ENCODE peak calls at places on chromosomes 4 and X, in four cellular contexts. K, L, S and O are unnamed samples.

GRCh38 chr4:104025251-104025650 is 305.5 kb upstream of the TACR3 start:
- DNase-seq in K (no peak), L (no peak), S (no peak), O (no peak)

GRCh38 chr4:156280726-156281125 is 327.1 kb upstream of the CTSO start:
- DNase-seq in K (no peak), L (no peak), S (no peak), O (no peak)

GRCh38 chr4:8756816-8757215 is 114.8 kb downstream of the HMX1 start:
- DNase-seq in K (no peak), L (no peak), S (no peak), O (no peak)

GRCh38 chr4:168540086-168540864 is 43.4 kb downstream of the PALLD start:
- DNase-seq in K (no peak), L (no peak), S (peak), O (peak)

GRCh38 chrX:75151828-75152592 is 4.1 kb downstream of the ABCB7 start:
- DNase-seq in K (no peak), L (no peak), S (no peak), O (no peak)

GRCh38 chr4:2259036-2259540 is 2.8 kb downstream of the MXD4 start:
- DNase-seq in K (no peak), L (no peak), S (no peak), O (no peak)

GRCh38 chr4:154491731-154492249 is at the start of gene DCHS2:
- DNase-seq in K (peak), L (peak), S (no peak), O (no peak)

GRCh38 chr4:142645478-142646108 is 200.5 kb downstream of the INPP4B start:
- DNase-seq in K (no peak), L (no peak), S (no peak), O (no peak)

GRCh38 chr4:51842167-51842553 is 793 bp upstream of the DCUN1D4 start:
- DNase-seq in K (no peak), L (no peak), S (no peak), O (peak)

GRCh38 chr4:103915224-103915869 is 195.6 kb upstream of the TACR3 start:
- DNase-seq in K (no peak), L (no peak), S (peak), O (no peak)

GRCh38 chrX:103304705-103305104 is 6.1 kb downstream of the BEX2 start:
- DNase-seq in K (no peak), L (no peak), S (no peak), O (no peak)

GRCh38 chr4:65819192-65819591 is 148.9 kb upstream of the EPHA5 start:
- DNase-seq in K (no peak), L (no peak), S (no peak), O (no peak)

GRCh38 chrX:46573331-46573895 is at the start of gene CHST7:
- DNase-seq in K (peak), L (peak), S (peak), O (peak)

GRCh38 chr4:185838514-185839203 is 26.7 kb upstream of the SORBS2 start:
- DNase-seq in K (no peak), L (no peak), S (no peak), O (peak)

GRCh38 chrX:124117325-124117724 is 155.8 kb downstream of the STAG2 start:
- DNase-seq in K (no peak), L (no peak), S (no peak), O (no peak)

DNA sequence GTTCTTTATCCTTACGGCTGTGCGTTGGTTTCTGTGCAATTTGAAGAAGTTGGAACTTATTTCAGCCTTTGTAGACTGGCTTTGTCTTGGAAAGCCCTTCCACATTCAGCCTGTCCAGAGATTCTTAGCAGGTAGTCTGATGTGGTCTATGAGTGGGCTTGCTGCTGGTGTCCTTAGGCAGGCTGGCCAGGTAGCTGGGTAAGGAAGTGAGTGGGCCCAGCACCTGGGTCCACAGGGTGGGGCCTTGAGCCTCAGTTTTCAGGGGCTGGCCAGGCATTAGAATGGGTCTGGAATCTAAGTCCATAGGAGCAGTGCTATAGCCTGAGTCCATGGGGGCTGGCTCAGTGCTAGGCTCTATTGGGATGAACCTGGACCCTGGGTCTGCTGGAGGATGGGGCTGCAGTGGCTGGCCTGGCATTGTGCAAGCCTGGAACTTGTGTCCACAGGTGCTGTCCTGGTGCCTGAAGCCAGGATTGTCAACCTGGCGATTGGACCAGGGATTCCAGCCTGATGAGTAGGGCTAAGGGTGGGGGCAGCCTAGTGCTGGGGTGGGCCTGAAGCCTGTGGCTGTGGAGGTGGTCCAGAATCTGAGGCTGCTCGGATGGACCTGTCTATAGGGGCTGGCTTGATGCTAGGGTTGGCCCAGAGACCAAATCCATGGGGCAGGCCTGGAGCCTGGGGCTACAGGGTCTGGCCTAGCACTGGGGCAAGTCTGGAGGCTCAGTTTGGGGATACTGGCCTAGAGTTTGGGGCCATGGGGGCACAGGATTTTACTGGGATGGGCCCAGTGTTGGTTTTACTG is 152.5 kb downstream of the STAG2 start:
- DNase-seq in K (peak), L (no peak), S (no peak), O (no peak)
- H2AK5ac ChIP-seq in K (no peak), L (no peak), S (no peak), O (no peak)

GRCh38 chrX:73562986-73563739 is at the start of gene CHIC1:
- DNase-seq in K (peak), L (peak), S (peak), O (peak)
- H2AK5ac ChIP-seq in K (no peak), L (no peak), S (no peak), O (peak)

GRCh38 chr4:499563-499962 is 553 bp downstream of the PIGG start:
- DNase-seq in K (no peak), L (no peak), S (peak), O (no peak)
- H2AK5ac ChIP-seq in K (no peak), L (no peak), S (peak), O (peak)

DNA sequence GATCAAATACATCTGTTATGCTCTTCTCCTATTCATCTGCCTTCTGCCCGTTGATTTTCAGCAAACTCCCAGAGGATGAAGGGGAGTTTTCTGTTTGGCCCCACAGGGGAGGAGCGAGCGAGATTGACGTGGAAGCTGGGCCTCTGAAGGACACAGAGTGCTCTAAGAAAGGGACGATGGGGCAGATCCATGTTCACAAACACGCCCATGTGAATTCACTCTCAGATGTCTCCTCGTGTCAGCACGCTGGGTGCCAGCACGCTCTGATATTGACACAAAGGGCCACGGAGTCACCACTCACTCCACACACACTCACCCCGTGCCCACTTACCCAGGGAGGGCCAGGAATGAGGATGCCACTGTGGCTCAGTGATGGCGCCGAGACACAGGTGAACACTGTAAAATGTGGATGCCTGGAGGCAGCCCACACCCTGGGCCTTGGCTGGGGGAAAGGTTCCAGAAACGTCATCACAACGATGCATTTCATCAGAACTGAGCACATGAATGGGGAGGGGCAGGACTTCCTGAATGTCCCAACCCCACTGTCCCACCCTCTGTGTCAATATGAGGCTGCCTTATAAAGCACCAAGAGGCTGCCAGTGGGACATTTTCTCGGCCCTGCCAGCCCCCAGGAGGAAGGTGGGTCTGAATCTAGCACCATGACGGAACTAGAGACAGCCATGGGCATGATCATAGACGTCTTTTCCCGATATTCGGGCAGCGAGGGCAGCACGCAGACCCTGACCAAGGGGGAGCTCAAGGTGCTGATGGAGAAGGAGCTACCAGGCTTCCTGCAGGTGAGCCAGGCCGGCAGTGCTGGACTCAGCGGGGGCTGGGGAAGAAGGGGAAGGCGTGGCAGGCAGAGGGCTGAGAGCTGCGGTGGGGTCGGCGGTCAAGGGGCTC is at the start of gene S100P:
- DNase-seq in K (no peak), L (no peak), S (no peak), O (no peak)
- H2AK5ac ChIP-seq in K (no peak), L (peak), S (no peak), O (peak)

GRCh38 chr4:38314663-38315062 is 349.3 kb upstream of the KLF3 start:
- DNase-seq in K (no peak), L (no peak), S (no peak), O (no peak)

GRCh38 chr4:38316045-38316444 is 348.0 kb upstream of the KLF3 start:
- DNase-seq in K (no peak), L (no peak), S (no peak), O (no peak)

GRCh38 chr4:38317238-38317637 is 346.8 kb upstream of the KLF3 start:
- DNase-seq in K (no peak), L (no peak), S (no peak), O (no peak)

GRCh38 chr4:38313999-38314561 is 349.9 kb upstream of the KLF3 start:
- DNase-seq in K (no peak), L (no peak), S (no peak), O (peak)

GRCh38 chr4:38315296-38315695 is 348.7 kb upstream of the KLF3 start:
- DNase-seq in K (no peak), L (no peak), S (no peak), O (no peak)
- H2AK5ac ChIP-seq in K (no peak), L (no peak), S (no peak), O (no peak)

DNA sequence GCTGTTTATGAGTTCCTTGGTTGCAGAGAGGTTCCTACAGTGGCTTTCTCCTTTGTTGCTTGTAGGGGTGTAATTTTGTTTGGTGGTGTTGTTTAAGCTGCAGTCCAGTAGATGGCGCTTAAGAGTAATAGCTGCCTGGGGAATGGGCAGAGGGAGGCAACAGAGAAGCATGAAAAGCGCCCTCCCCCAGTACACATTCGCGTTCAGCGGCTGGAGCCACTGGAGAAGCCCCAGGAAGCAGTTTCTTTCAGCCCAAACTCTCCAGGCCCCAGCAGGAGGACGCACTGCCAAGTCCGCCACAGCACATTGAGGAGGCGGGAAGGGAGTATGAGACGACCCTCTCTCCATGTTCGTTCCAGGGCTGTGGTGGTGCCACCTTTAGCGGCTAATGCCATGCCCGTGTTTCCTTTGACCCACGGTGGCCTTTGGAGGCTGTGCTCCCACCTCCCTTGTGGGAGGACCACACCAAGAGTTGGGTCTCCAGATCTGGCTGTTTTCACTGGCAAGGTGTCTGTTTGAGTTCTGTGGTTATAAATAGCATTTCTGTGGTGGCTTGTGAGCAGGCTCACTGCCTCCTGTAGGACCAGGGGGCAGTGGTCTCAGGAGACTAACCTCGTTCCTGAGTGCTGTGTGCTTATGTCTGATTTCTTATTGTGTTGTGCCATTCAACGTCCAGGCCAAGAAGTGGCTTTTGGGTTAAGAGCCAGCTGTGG is 252.3 kb downstream of the ARHGAP10 start:
- DNase-seq in K (peak), L (peak), S (peak), O (peak)
- H2AK5ac ChIP-seq in K (no peak), L (peak), S (no peak), O (no peak)

GRCh38 chr4:75715105-75715799 is 9.1 kb upstream of the USO1 start:
- DNase-seq in K (no peak), L (no peak), S (peak), O (peak)
- H2AK5ac ChIP-seq in K (no peak), L (no peak), S (no peak), O (peak)

DNA sequence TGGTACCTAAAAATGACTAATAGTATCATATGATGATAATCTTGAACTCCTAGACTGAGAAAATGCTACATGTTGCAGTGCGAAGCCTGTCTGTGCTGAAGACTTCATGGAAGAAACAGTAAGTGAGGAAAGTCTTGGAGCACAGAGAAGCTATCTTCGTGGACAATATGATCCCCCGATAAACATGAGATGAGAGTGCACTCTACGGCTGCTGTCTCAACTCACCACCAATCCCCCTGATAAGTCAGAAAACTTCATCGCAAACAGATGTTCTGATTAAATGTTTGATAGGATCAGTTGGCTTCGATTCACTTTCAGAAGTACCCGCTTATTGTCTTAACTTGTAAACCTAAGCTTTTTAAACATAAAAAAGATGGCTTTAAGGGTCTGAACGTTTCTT is 130.2 kb downstream of the ELOVL6 start:
- DNase-seq in K (no peak), L (no peak), S (no peak), O (no peak)
- H2AK5ac ChIP-seq in K (no peak), L (no peak), S (no peak), O (no peak)

GRCh38 chrX:1434871-1435240 is 17.9 kb downstream of the ASMTL start:
- DNase-seq in K (no peak), L (no peak), S (no peak), O (no peak)

GRCh38 chrX:1430451-1430850 is 22.3 kb downstream of the ASMTL start:
- DNase-seq in K (no peak), L (no peak), S (no peak), O (no peak)

GRCh38 chrX:1433646-1434357 is 18.9 kb downstream of the ASMTL start:
- DNase-seq in K (no peak), L (no peak), S (no peak), O (no peak)

GRCh38 chrX:1440506-1440905 is 12.2 kb downstream of the ASMTL start:
- DNase-seq in K (no peak), L (no peak), S (no peak), O (no peak)

DNA sequence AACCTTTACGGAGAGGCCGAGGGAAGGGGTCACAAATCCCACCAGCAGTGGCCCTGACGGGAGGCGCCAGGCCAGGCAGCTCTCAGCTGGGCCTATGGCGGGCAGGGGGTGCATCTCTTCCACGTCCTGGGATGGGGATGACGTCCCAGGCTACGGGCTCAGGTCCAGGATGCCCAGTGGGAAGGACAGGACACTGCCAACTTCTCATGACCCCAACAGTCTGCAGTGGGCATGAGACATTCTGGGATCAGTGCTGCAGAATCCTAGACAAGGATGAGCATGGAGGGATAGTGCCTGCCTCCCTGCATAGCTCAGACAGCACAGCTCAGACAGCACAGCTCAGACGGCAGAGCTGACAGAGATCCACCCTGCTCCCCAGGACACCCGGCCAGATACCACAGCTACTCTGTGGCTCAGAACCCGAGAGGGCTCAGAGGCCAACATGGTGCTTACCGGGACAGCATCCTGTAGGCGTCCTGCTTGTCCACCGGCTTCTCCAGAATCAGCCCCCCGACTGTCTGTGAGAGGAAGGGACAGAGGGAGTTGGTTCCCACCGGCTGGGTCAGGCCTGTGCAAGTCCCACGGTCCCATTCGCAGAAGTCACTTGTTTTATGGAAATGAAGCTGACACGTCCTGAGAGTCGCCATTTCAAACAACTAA is 17.3 kb downstream of the ASMTL start:
- DNase-seq in K (peak), L (no peak), S (no peak), O (no peak)
- H2AK5ac ChIP-seq in K (no peak), L (no peak), S (no peak), O (no peak)